ENCODE peak calls at places on chromosomes 11 and 22, in six cellular contexts. One of them, this sample, is unnamed.

GRCh38 chr11:8839957-8840945 is 70.7 kb upstream of the AKIP1 start:
- DNase-seq in transverse colon: peak
- DNase-seq in kidney glomerular epithelial cell: peak
- DNase-seq in HuH-7: peak
- DNase-seq in GM12864: no peak
- DNase-seq in stimulated activated naive CD8-positive, alpha-beta T cell treated with anti-CD3 and anti-CD28 coated beads, Interleukin-15, Interleukin-2, amounts not matched to agents 100 U/mL and 50 U/mL, for 24 hours: peak
- DNase-seq in this sample: peak

GRCh38 chr11:113926273-113927183 is 21.9 kb downstream of the HTR3B start:
- DNase-seq in transverse colon: no peak
- DNase-seq in kidney glomerular epithelial cell: no peak
- DNase-seq in HuH-7: no peak
- DNase-seq in GM12864: no peak
- DNase-seq in stimulated activated naive CD8-positive, alpha-beta T cell treated with anti-CD3 and anti-CD28 coated beads, Interleukin-15, Interleukin-2, amounts not matched to agents 100 U/mL and 50 U/mL, for 24 hours: no peak
- DNase-seq in this sample: no peak

GRCh38 chr11:73182824-73183321 is 35.2 kb upstream of the P2RY2 start:
- DNase-seq in transverse colon: peak
- DNase-seq in kidney glomerular epithelial cell: no peak
- DNase-seq in HuH-7: no peak
- DNase-seq in GM12864: no peak
- DNase-seq in stimulated activated naive CD8-positive, alpha-beta T cell treated with anti-CD3 and anti-CD28 coated beads, Interleukin-15, Interleukin-2, amounts not matched to agents 100 U/mL and 50 U/mL, for 24 hours: no peak
- DNase-seq in this sample: no peak

GRCh38 chr11:82890941-82891340 is 9.3 kb downstream of the PRCP start:
- DNase-seq in transverse colon: no peak
- DNase-seq in kidney glomerular epithelial cell: no peak
- DNase-seq in HuH-7: no peak
- DNase-seq in GM12864: no peak
- DNase-seq in stimulated activated naive CD8-positive, alpha-beta T cell treated with anti-CD3 and anti-CD28 coated beads, Interleukin-15, Interleukin-2, amounts not matched to agents 100 U/mL and 50 U/mL, for 24 hours: no peak
- DNase-seq in this sample: no peak

GRCh38 chr11:96256604-96257003 is 86.4 kb downstream of the MAML2 start:
- DNase-seq in transverse colon: no peak
- DNase-seq in kidney glomerular epithelial cell: no peak
- DNase-seq in HuH-7: no peak
- DNase-seq in GM12864: no peak
- DNase-seq in stimulated activated naive CD8-positive, alpha-beta T cell treated with anti-CD3 and anti-CD28 coated beads, Interleukin-15, Interleukin-2, amounts not matched to agents 100 U/mL and 50 U/mL, for 24 hours: no peak
- DNase-seq in this sample: no peak

GRCh38 chr11:73206751-73207280 is 11.3 kb upstream of the P2RY2 start:
- DNase-seq in transverse colon: no peak
- DNase-seq in kidney glomerular epithelial cell: no peak
- DNase-seq in HuH-7: no peak
- DNase-seq in GM12864: no peak
- DNase-seq in stimulated activated naive CD8-positive, alpha-beta T cell treated with anti-CD3 and anti-CD28 coated beads, Interleukin-15, Interleukin-2, amounts not matched to agents 100 U/mL and 50 U/mL, for 24 hours: no peak
- DNase-seq in this sample: peak

GRCh38 chr22:30392661-30393321 is 4.0 kb upstream of the SEC14L2 start:
- DNase-seq in transverse colon: no peak
- DNase-seq in kidney glomerular epithelial cell: no peak
- DNase-seq in HuH-7: no peak
- DNase-seq in GM12864: peak
- DNase-seq in stimulated activated naive CD8-positive, alpha-beta T cell treated with anti-CD3 and anti-CD28 coated beads, Interleukin-15, Interleukin-2, amounts not matched to agents 100 U/mL and 50 U/mL, for 24 hours: no peak
- DNase-seq in this sample: peak

GRCh38 chr11:64887757-64888405 is 9.5 kb upstream of the EHD1 start:
- DNase-seq in transverse colon: peak
- DNase-seq in kidney glomerular epithelial cell: peak
- DNase-seq in HuH-7: peak
- DNase-seq in GM12864: no peak
- DNase-seq in stimulated activated naive CD8-positive, alpha-beta T cell treated with anti-CD3 and anti-CD28 coated beads, Interleukin-15, Interleukin-2, amounts not matched to agents 100 U/mL and 50 U/mL, for 24 hours: peak
- DNase-seq in this sample: peak

GRCh38 chr22:22375586-22376351 is 131.2 kb downstream of the VPREB1 start:
- DNase-seq in transverse colon: peak
- DNase-seq in kidney glomerular epithelial cell: no peak
- DNase-seq in HuH-7: no peak
- DNase-seq in GM12864: no peak
- DNase-seq in stimulated activated naive CD8-positive, alpha-beta T cell treated with anti-CD3 and anti-CD28 coated beads, Interleukin-15, Interleukin-2, amounts not matched to agents 100 U/mL and 50 U/mL, for 24 hours: no peak
- DNase-seq in this sample: no peak

GRCh38 chr22:37060801-37061610 is 9.5 kb downstream of the KCTD17 start:
- DNase-seq in transverse colon: no peak
- DNase-seq in kidney glomerular epithelial cell: no peak
- DNase-seq in HuH-7: no peak
- DNase-seq in GM12864: no peak
- DNase-seq in stimulated activated naive CD8-positive, alpha-beta T cell treated with anti-CD3 and anti-CD28 coated beads, Interleukin-15, Interleukin-2, amounts not matched to agents 100 U/mL and 50 U/mL, for 24 hours: peak
- DNase-seq in this sample: no peak

GRCh38 chr11:96254854-96255253 is 88.1 kb downstream of the MAML2 start:
- DNase-seq in transverse colon: no peak
- DNase-seq in kidney glomerular epithelial cell: no peak
- DNase-seq in HuH-7: no peak
- DNase-seq in GM12864: no peak
- DNase-seq in stimulated activated naive CD8-positive, alpha-beta T cell treated with anti-CD3 and anti-CD28 coated beads, Interleukin-15, Interleukin-2, amounts not matched to agents 100 U/mL and 50 U/mL, for 24 hours: no peak
- DNase-seq in this sample: no peak

GRCh38 chr22:46484861-46485595 is 52.4 kb downstream of the CELSR1 start:
- DNase-seq in transverse colon: no peak
- DNase-seq in kidney glomerular epithelial cell: peak
- DNase-seq in HuH-7: no peak
- DNase-seq in GM12864: no peak
- DNase-seq in stimulated activated naive CD8-positive, alpha-beta T cell treated with anti-CD3 and anti-CD28 coated beads, Interleukin-15, Interleukin-2, amounts not matched to agents 100 U/mL and 50 U/mL, for 24 hours: no peak
- DNase-seq in this sample: peak

GRCh38 chr11:12963051-12963450 is 46.1 kb upstream of the RASSF10 start:
- DNase-seq in transverse colon: no peak
- DNase-seq in kidney glomerular epithelial cell: no peak
- DNase-seq in HuH-7: no peak
- DNase-seq in GM12864: no peak
- DNase-seq in stimulated activated naive CD8-positive, alpha-beta T cell treated with anti-CD3 and anti-CD28 coated beads, Interleukin-15, Interleukin-2, amounts not matched to agents 100 U/mL and 50 U/mL, for 24 hours: no peak
- DNase-seq in this sample: no peak

GRCh38 chr11:62133328-62134065 is 9.7 kb downstream of the INCENP start:
- DNase-seq in transverse colon: no peak
- DNase-seq in kidney glomerular epithelial cell: no peak
- DNase-seq in HuH-7: no peak
- DNase-seq in GM12864: no peak
- DNase-seq in stimulated activated naive CD8-positive, alpha-beta T cell treated with anti-CD3 and anti-CD28 coated beads, Interleukin-15, Interleukin-2, amounts not matched to agents 100 U/mL and 50 U/mL, for 24 hours: no peak
- DNase-seq in this sample: no peak

GRCh38 chr11:106491751-106492150 is 414.3 kb downstream of the AASDHPPT start:
- DNase-seq in transverse colon: no peak
- DNase-seq in kidney glomerular epithelial cell: no peak
- DNase-seq in HuH-7: no peak
- DNase-seq in GM12864: no peak
- DNase-seq in stimulated activated naive CD8-positive, alpha-beta T cell treated with anti-CD3 and anti-CD28 coated beads, Interleukin-15, Interleukin-2, amounts not matched to agents 100 U/mL and 50 U/mL, for 24 hours: no peak
- DNase-seq in this sample: no peak

GRCh38 chr11:2688381-2689231 is 11.2 kb downstream of the KCNQ1OT1 start:
- DNase-seq in transverse colon: no peak
- DNase-seq in kidney glomerular epithelial cell: no peak
- DNase-seq in HuH-7: no peak
- DNase-seq in GM12864: no peak
- DNase-seq in stimulated activated naive CD8-positive, alpha-beta T cell treated with anti-CD3 and anti-CD28 coated beads, Interleukin-15, Interleukin-2, amounts not matched to agents 100 U/mL and 50 U/mL, for 24 hours: no peak
- DNase-seq in this sample: no peak

GRCh38 chr11:47248304-47248663 is 330 bp downstream of the ACP2 start:
- DNase-seq in transverse colon: no peak
- DNase-seq in kidney glomerular epithelial cell: peak
- DNase-seq in HuH-7: peak
- DNase-seq in GM12864: no peak
- DNase-seq in stimulated activated naive CD8-positive, alpha-beta T cell treated with anti-CD3 and anti-CD28 coated beads, Interleukin-15, Interleukin-2, amounts not matched to agents 100 U/mL and 50 U/mL, for 24 hours: no peak
- DNase-seq in this sample: peak

GRCh38 chr11:20963596-20963995 is 294.2 kb downstream of the NELL1 start:
- DNase-seq in transverse colon: no peak
- DNase-seq in kidney glomerular epithelial cell: peak
- DNase-seq in HuH-7: no peak
- DNase-seq in GM12864: no peak
- DNase-seq in stimulated activated naive CD8-positive, alpha-beta T cell treated with anti-CD3 and anti-CD28 coated beads, Interleukin-15, Interleukin-2, amounts not matched to agents 100 U/mL and 50 U/mL, for 24 hours: no peak
- DNase-seq in this sample: peak

GRCh38 chr11:67277231-67277961 is 11.1 kb downstream of the GRK2 start:
- DNase-seq in transverse colon: peak
- DNase-seq in kidney glomerular epithelial cell: no peak
- DNase-seq in HuH-7: no peak
- DNase-seq in GM12864: peak
- DNase-seq in stimulated activated naive CD8-positive, alpha-beta T cell treated with anti-CD3 and anti-CD28 coated beads, Interleukin-15, Interleukin-2, amounts not matched to agents 100 U/mL and 50 U/mL, for 24 hours: peak
- DNase-seq in this sample: no peak

GRCh38 chr22:47190276-47190956 is 428.0 kb downstream of the TBC1D22A start:
- DNase-seq in transverse colon: no peak
- DNase-seq in kidney glomerular epithelial cell: no peak
- DNase-seq in HuH-7: no peak
- DNase-seq in GM12864: no peak
- DNase-seq in stimulated activated naive CD8-positive, alpha-beta T cell treated with anti-CD3 and anti-CD28 coated beads, Interleukin-15, Interleukin-2, amounts not matched to agents 100 U/mL and 50 U/mL, for 24 hours: no peak
- DNase-seq in this sample: no peak

GRCh38 chr11:46665356-46665755 is 35.1 kb downstream of the ARHGAP1 start:
- DNase-seq in transverse colon: no peak
- DNase-seq in kidney glomerular epithelial cell: no peak
- DNase-seq in HuH-7: no peak
- DNase-seq in GM12864: no peak
- DNase-seq in stimulated activated naive CD8-positive, alpha-beta T cell treated with anti-CD3 and anti-CD28 coated beads, Interleukin-15, Interleukin-2, amounts not matched to agents 100 U/mL and 50 U/mL, for 24 hours: no peak
- DNase-seq in this sample: no peak

GRCh38 chr11:76119779-76120178 is 86.5 kb downstream of the WNT11 start:
- DNase-seq in transverse colon: no peak
- DNase-seq in kidney glomerular epithelial cell: no peak
- DNase-seq in HuH-7: no peak
- DNase-seq in GM12864: no peak
- DNase-seq in stimulated activated naive CD8-positive, alpha-beta T cell treated with anti-CD3 and anti-CD28 coated beads, Interleukin-15, Interleukin-2, amounts not matched to agents 100 U/mL and 50 U/mL, for 24 hours: no peak
- DNase-seq in this sample: no peak

GRCh38 chr11:64624869-64625481 is 34.0 kb downstream of the SLC22A12 start:
- DNase-seq in transverse colon: no peak
- DNase-seq in kidney glomerular epithelial cell: no peak
- DNase-seq in HuH-7: no peak
- DNase-seq in GM12864: no peak
- DNase-seq in stimulated activated naive CD8-positive, alpha-beta T cell treated with anti-CD3 and anti-CD28 coated beads, Interleukin-15, Interleukin-2, amounts not matched to agents 100 U/mL and 50 U/mL, for 24 hours: no peak
- DNase-seq in this sample: no peak

This sample was measured in kidney tubule cell.